ENCODE peak calls at places on chromosomes 5 and 9, in five cellular contexts. I is transverse colon, W is HepG2, N is ovary, Y is A549. C is an unnamed sample.

GRCh38 chr5:178201221-178201926 is 3.0 kb upstream of the HNRNPAB start:
- DNase-seq in Y (no peak), N (no peak), I (no peak), W (no peak), C (no peak)

GRCh38 chr5:53249529-53249928 is 140.0 kb upstream of the MOCS2 start:
- DNase-seq in N (no peak), I (no peak), Y (peak; percentile 6), W (no peak), C (no peak)

GRCh38 chr5:10590226-10591047 is 26.6 kb downstream of the ANKRD33B start:
- DNase-seq in I (no peak), Y (peak; percentile 72), W (no peak), N (no peak), C (no peak)

GRCh38 chr9:96139592-96140251 is 162.3 kb downstream of the HSD17B3 start:
- DNase-seq in W (no peak), Y (no peak), N (peak; percentile 64), I (peak; percentile 46), C (peak; percentile 51)

GRCh38 chr5:73178265-73178664 is 5.3 kb downstream of the TMEM174 start:
- DNase-seq in Y (no peak), N (no peak), W (no peak), I (no peak), C (no peak)

GRCh38 chr5:7518947-7519560 is 123.1 kb downstream of the ADCY2 start:
- DNase-seq in N (no peak), I (no peak), W (no peak), Y (no peak), C (no peak)

GRCh38 chr9:110370316-110370715 is 32.7 kb upstream of the TXNDC8 start:
- DNase-seq in I (no peak), Y (no peak), W (no peak), N (no peak), C (no peak)

GRCh38 chr9:18448101-18448500 is 25.9 kb upstream of the ADAMTSL1 start:
- DNase-seq in I (no peak), Y (no peak), N (no peak), W (no peak), C (no peak)

GRCh38 chr9:93091056-93091452 is 5.0 kb upstream of the CARD19 start:
- DNase-seq in W (no peak), N (peak; percentile 18), I (no peak), Y (no peak), C (no peak)

GRCh38 chr5:142900926-142901325 is 130.7 kb downstream of the ARHGAP26 start:
- DNase-seq in N (no peak), W (no peak), I (no peak), Y (no peak), C (no peak)

GRCh38 chr5:172428224-172429166 is 25.8 kb downstream of the SH3PXD2B start:
- DNase-seq in N (no peak), W (peak; percentile 84), Y (no peak), I (no peak), C (no peak)

GRCh38 chr5:16869821-16870796 is 66.0 kb downstream of the MYO10 start:
- DNase-seq in I (no peak), W (no peak), Y (no peak), N (no peak), C (no peak)

GRCh38 chr5:9905661-9906060 is 275.5 kb upstream of the TAS2R1 start:
- DNase-seq in I (no peak), Y (no peak), N (no peak), W (no peak), C (no peak)

GRCh38 chr5:139063664-139064054 is 134.5 kb downstream of the SIL1 start:
- DNase-seq in I (no peak), W (no peak), N (no peak), Y (no peak), C (no peak)

GRCh38 chr5:52607425-52607824 is 180.3 kb upstream of the ITGA1 start:
- DNase-seq in N (no peak), Y (no peak), I (no peak), W (no peak), C (no peak)

GRCh38 chr9:68643901-68644809 is 60.9 kb upstream of the PIP5K1B start:
- DNase-seq in Y (no peak), N (no peak), I (no peak), W (no peak), C (no peak)

GRCh38 chr5:37477426-37477825 is 98.3 kb downstream of the WDR70 start:
- DNase-seq in N (no peak), Y (no peak), W (no peak), I (no peak), C (no peak)

GRCh38 chr5:78323241-78323640 is 28.7 kb upstream of the AP3B1 start:
- DNase-seq in Y (no peak), W (no peak), N (no peak), I (no peak), C (no peak)

GRCh38 chr5:107385701-107386100 is 285.0 kb downstream of the EFNA5 start:
- DNase-seq in I (no peak), N (no peak), Y (no peak), W (no peak), C (no peak)

GRCh38 chr5:175285263-175285662 is 158.7 kb downstream of the DRD1 start:
- DNase-seq in I (no peak), N (no peak), W (no peak), Y (no peak), C (no peak)

GRCh38 chr5:9058161-9058560 is 487.7 kb downstream of the SEMA5A start:
- DNase-seq in W (no peak), I (no peak), Y (no peak), N (no peak), C (no peak)

GRCh38 chr5:149416977-149417713 is 38.1 kb upstream of the IL17B start:
- DNase-seq in Y (no peak), W (no peak), I (no peak), N (peak; percentile 68), C (no peak)

DNA sequence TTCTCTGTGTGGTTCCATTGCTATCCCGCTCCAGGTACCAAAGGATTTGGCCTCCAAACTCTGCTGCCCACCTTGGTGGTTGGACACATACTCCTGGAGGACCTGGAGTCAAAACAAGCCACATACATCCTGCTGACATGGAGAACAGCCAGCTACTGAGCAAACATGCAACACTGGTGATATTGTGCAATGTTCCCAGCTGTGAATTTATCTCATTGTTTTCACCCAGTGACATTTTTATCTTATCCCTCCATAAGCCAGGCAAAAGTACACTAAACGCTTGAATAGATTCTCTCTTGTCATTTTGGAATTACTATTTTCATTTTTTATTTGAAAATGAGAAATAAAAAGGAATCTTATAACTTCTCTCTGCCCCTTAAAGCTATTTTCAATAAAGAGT is 11.1 kb upstream of the CTSL start:
- DNase-seq in Y (peak; percentile 41), W (peak; percentile 89), N (peak; percentile 56), I (peak; percentile 28), C (no peak)
- TF ChIP-seq EP300 in Y (peak; percentile 69), W (peak; percentile 44), N (peak; percentile 34), I (no peak), C (no peak)

DNA sequence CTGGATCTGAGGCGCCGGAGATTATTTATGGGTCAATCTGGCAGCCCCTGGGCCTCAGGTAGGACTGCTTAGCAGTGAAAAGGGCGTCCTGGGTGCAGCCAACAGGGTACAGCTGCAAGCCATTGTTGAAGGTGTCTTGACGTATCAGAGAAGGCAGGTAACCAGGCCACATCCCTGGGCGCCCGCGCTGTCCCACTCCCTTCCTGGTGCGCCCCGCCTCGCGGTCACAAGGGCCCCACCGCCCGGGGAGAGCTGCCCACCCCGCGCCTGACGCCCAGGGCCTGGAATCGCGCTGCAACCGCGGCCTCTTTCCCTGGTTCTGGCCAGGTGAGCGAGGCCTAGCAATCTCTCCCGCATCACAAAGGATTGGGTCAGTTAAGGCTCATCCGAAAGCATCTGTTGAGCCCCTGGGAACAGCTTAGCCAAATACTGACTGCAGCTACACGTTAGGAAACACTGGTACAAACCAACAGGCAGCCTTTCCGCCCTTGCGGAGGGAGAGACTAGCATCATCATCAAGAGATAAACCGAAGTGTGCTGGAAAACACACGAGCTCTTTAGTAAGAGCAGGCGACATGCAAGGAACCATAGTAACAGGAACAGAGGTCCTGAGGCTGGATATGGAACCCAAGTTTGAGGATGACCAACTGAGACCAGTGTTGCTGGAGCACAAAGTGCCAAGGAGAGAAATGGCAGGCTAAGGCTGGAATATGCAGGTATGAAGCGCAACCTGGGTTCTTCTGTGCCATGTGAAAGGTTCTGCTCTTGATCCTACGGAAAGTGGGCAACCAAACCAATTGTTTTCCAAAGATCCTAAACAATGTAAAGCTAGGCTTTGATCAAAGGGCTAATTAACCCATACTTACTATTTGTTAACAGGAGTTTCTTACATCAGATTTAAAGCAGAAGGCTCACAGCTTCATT is 3.5 kb downstream of the RPS23 start:
- DNase-seq in N (peak; percentile 26), W (no peak), Y (no peak), I (no peak), C (no peak)
- TF ChIP-seq POLR2A in N (no peak), W (peak; percentile 42), Y (peak; percentile 1), I (no peak), C (no peak)

DNA sequence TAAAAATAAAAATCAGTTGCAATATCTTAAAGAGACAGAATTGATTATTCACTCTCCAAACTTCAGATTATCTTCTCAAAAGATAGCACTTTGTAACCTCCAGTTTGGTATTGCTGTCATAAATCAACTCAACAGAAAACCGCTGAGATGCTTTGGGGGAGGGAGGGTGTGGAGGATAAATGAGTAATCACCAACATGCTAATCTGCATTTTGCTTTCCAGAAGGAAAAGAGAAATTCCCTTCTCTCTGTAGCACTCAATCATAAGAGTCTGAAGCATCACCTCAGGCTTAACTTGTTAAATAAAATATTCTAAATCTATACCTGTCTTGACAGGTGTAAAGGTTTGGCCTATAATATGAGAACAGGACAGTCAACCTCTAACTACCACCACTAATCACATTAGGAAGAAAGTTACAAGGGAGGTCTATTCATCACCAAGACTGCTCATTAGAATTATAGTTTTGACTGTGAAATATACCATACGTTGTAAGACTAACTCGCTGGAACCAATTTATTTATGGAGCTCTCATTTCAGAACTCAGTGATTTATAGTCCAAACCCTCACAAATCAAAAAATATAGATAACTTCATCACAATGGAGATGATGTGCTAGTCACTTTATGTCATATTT is 89.0 kb downstream of the PIK3R1 start:
- DNase-seq in Y (no peak), W (no peak), I (no peak), N (no peak), C (no peak)
- TF ChIP-seq EP300 in Y (no peak), W (no peak), I (no peak), N (no peak), C (no peak)

GRCh38 chr9:77433675-77434445 is 214.3 kb downstream of the GNA14 start:
- DNase-seq in Y (peak; percentile 85), W (peak; percentile 48), I (peak; percentile 55), N (peak; percentile 73), C (no peak)
- TF ChIP-seq POLR2A in Y (no peak), W (no peak), I (no peak), N (no peak), C (no peak)

GRCh38 chr5:111236995-111237394 is 12.8 kb downstream of the CAMK4 start:
- DNase-seq in Y (no peak), W (no peak), I (no peak), N (no peak), C (no peak)

GRCh38 chr5:111233050-111233370 is 8.8 kb downstream of the CAMK4 start:
- DNase-seq in W (no peak), Y (no peak), N (no peak), I (no peak), C (no peak)

GRCh38 chr5:111237470-111237869 is 13.3 kb downstream of the CAMK4 start:
- DNase-seq in Y (no peak), I (no peak), N (no peak), W (no peak), C (no peak)

GRCh38 chr5:111234125-111234524 is 9.9 kb downstream of the CAMK4 start:
- DNase-seq in W (no peak), N (no peak), Y (no peak), I (no peak), C (no peak)

GRCh38 chr5:111235635-111236034 is 11.5 kb downstream of the CAMK4 start:
- DNase-seq in Y (no peak), W (no peak), N (no peak), I (no peak), C (peak; percentile 6)
- TF ChIP-seq EP300 in Y (no peak), W (no peak), N (no peak), I (no peak), C (no peak)

C was measured in upper lobe of left lung.